ENCODE peak calls at places on chromosomes 2 and 18, in six cellular contexts. G is gastrocnemius medialis, N is spleen, I is Peyer's patch, P is IMR-90, S is H1. H is an unnamed sample.
A peak's percentile ranks its signal among the peaks of the same experiment; 100 is the strongest.

GRCh38 chr2:12484536-12485115 is 232.1 kb upstream of the TRIB2 start:
- DNase-seq in G (no peak), N (no peak), I (no peak), P (peak; percentile 57), S (no peak), H (no peak)

GRCh38 chr2:43161650-43162542 is 64.5 kb downstream of the ZFP36L2 start:
- DNase-seq in G (no peak), N (no peak), I (peak; percentile 90), P (no peak), S (no peak), H (no peak)

GRCh38 chr18:35789543-35789942 is 182.9 kb upstream of the RMP24 start:
- DNase-seq in G (no peak), N (no peak), I (no peak), P (no peak), S (no peak), H (no peak)

GRCh38 chr2:216082388-216082733 is 642 bp downstream of the TMEM169 start:
- DNase-seq in G (no peak), N (no peak), I (no peak), P (no peak), S (no peak), H (no peak)

GRCh38 chr2:10301946-10302478 is 692 bp upstream of the HPCAL1 start:
- DNase-seq in G (no peak), N (no peak), I (peak; percentile 56), P (no peak), S (no peak), H (peak; percentile 35)

GRCh38 chr2:45954233-45954850 is 302.9 kb downstream of the PRKCE start:
- DNase-seq in G (no peak), N (no peak), I (no peak), P (no peak), S (no peak), H (no peak)

GRCh38 chr2:180991820-180992219 is 11.4 kb downstream of the UBE2E3 start:
- DNase-seq in G (no peak), N (no peak), I (no peak), P (no peak), S (no peak), H (no peak)

GRCh38 chr2:96146151-96146880 is 1.1 kb upstream of the DUSP2 start:
- DNase-seq in G (peak; percentile 36), N (peak; percentile 95), I (peak; percentile 92), P (peak; percentile 16), S (no peak), H (peak; percentile 15)

GRCh38 chr2:174812037-174812436 is 47.8 kb upstream of the CHRNA1 start:
- DNase-seq in G (no peak), N (no peak), I (no peak), P (no peak), S (no peak), H (no peak)

GRCh38 chr2:149466635-149467034 is 120.9 kb downstream of the MMADHC start:
- DNase-seq in G (no peak), N (no peak), I (no peak), P (peak; percentile 4), S (no peak), H (no peak)

GRCh38 chr2:40373093-40373492 is 78.8 kb downstream of the SLC8A1 start:
- DNase-seq in G (no peak), N (no peak), I (no peak), P (no peak), S (no peak), H (no peak)

GRCh38 chr2:173653427-173653795 is 298.7 kb downstream of the CDCA7 start:
- DNase-seq in G (no peak), N (no peak), I (no peak), P (no peak), S (no peak), H (no peak)

GRCh38 chr2:230594286-230594840 is 118.3 kb upstream of the CAB39 start:
- DNase-seq in G (no peak), N (no peak), I (no peak), P (no peak), S (no peak), H (no peak)

GRCh38 chr2:239946570-239947311 is 78.4 kb downstream of the NDUFA10 start:
- DNase-seq in G (peak; percentile 2), N (peak; percentile 59), I (peak; percentile 40), P (no peak), S (no peak), H (peak; percentile 7)

GRCh38 chr18:65592419-65592818 is 158.4 kb upstream of the CDH7 start:
- DNase-seq in G (no peak), N (no peak), I (no peak), P (no peak), S (no peak), H (no peak)

GRCh38 chr18:11887305-11888262 is 20.5 kb downstream of the MPPE1 start:
- DNase-seq in G (no peak), N (no peak), I (peak; percentile 64), P (no peak), S (no peak), H (no peak)

GRCh38 chr2:100752628-100753333 is 67.2 kb upstream of the NPAS2 start:
- DNase-seq in G (no peak), N (no peak), I (no peak), P (peak; percentile 85), S (no peak), H (no peak)

GRCh38 chr2:46645681-46646162 is 166.4 kb downstream of the TMEM247 start:
- DNase-seq in G (peak; percentile 23), N (no peak), I (no peak), P (peak; percentile 93), S (no peak), H (peak; percentile 47)

GRCh38 chr2:32946314-32947075 is at the start of gene LTBP1:
- DNase-seq in G (peak; percentile 54), N (peak; percentile 88), I (peak; percentile 81), P (peak; percentile 76), S (no peak), H (peak; percentile 74)

GRCh38 chr2:202278036-202278760 is 12.6 kb downstream of the NOP58 start:
- DNase-seq in G (no peak), N (no peak), I (no peak), P (peak; percentile 66), S (no peak), H (no peak)

GRCh38 chr18:26635466-26635865 is 87.1 kb upstream of the KCTD1 start:
- DNase-seq in G (no peak), N (no peak), I (no peak), P (no peak), S (no peak), H (no peak)

GRCh38 chr2:112150447-112150846 is 12.3 kb downstream of the FBLN7 start:
- DNase-seq in G (peak; percentile 33), N (no peak), I (peak; percentile 44), P (peak; percentile 95), S (no peak), H (peak; percentile 51)

GRCh38 chr18:69949538-69949936 is 1.9 kb upstream of the CD226 start:
- DNase-seq in G (no peak), N (no peak), I (no peak), P (no peak), S (no peak), H (no peak)
- H3K4me1 ChIP-seq in G (no peaks in the 10 kb centered on the region), N (peaks cover 40% of the 10 kb centered on the region), I (no peaks in the 10 kb centered on the region), P (peaks cover 8% of the 10 kb centered on the region), S (no peaks in the 10 kb centered on the region), H (no peaks in the 10 kb centered on the region)

DNA sequence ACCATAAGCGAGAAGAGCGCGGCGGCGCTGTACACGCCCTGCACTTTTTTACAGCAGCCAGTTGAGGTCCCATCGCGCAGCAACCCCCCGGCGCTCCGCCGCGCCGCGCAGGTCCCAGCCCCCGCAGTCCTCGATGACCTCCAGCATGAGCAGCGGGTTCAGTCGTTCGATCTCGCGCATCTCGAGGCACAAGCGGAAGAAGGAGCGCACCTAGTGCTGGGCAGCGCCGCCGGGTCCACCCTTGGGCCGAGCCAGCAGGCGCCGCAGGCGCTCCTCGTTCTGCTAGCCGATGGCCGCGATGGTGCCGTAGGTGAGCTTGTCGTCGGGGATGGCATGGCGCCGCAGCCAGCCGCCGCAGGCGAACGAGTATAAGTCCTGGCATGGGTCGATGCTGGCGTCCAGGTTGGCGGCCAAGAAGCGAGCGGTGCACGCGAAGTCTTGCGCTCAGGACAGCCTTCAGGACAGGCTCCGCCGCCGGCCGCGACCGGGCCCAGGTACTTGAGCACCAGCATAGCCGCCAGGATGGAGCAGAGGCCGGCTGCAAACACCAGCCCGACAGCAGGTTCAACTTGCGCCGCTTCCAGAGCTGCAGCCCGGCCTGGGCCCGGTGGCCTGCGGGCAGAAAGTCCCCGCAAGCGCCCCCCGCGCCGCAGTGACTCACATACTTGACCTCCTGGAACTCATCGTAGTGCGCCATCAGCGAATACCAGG is 8.3 kb downstream of the ALPP start:
- DNase-seq in G (no peak), N (no peak), I (no peak), P (no peak), S (no peak), H (no peak)
- TF ChIP-seq POLR2A in G (no peak), N (no peak), I (no peak), P (no peak), S (peak; percentile 4), H (no peak)

GRCh38 chr2:219252084-219252483 is 959 bp upstream of the TUBA4B start:
- DNase-seq in G (peak; percentile 65), N (no peak), I (peak; percentile 69), P (no peak), S (no peak), H (no peak)
- H3K4me1 ChIP-seq in G (peaks cover 46% of the 10 kb centered on the region), N (peaks cover 71% of the 10 kb centered on the region), I (peaks cover 7% of the 10 kb centered on the region), P (peaks cover 40% of the 10 kb centered on the region), S (peaks cover 8% of the 10 kb centered on the region), H (peaks cover 8% of the 10 kb centered on the region)

DNA sequence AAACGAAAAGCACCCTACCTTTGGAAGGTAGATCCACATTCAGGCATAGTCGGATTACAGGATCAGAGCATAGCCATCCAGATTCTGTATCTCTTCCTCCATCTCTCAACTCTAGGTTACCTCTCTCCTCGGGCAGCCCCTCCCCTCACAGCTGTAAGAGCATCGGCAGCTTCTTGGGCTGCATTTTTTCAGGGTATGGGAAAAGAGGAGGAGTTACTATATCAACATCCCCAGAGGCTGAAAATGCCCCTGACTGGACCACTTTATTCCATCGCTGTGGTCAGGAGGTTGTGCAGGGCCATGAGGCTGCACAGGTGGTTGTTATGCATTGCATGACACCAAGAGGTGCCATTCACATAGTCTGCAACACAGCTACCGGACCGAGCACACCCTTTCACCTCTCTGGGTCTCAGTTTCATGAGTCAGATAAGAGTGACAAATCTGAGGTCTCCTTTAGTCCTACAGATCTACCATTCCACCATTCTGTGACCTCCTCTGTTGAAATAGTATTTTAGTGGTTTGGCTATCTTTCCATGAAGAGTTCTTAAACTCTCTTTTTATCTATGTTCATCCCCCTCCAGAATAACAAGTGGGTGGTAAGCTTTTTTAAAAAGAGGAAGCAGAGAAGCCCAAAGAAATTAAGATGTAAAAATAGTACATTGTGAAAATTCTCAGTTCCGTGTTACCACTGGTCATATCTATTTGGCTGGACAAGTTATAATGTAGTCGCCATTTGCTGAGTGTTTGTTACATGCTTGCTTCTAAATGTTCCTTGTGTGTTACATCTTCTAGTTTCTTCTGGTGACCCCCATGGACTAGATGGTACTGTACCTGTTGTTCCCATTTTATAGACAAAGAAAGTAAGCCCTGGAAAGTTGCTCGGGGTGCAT is 56.6 kb upstream of the SLC1A4 start:
- DNase-seq in G (no peak), N (no peak), I (no peak), P (no peak), S (no peak), H (no peak)
- TF ChIP-seq POLR2A in G (no peak), N (no peak), I (no peak), P (no peak), S (no peak), H (no peak)

DNA sequence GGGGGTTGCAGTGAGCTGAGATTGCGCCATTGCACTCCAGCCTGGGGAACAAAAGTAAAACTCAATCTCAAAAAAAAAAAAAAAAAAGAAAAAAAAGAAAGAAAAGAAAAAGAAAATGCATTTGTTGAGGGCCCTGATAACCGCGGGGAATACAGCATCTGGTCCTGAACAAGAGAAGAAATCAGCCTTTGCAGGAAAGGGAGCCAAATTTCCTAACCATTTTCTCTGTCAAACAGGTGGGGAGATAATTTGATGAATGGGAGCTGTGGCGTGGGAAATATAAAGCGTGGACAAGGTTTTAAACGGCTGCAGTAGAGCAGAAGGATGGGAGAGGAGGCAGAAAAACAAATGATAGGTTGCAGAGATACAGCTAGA is 864 bp downstream of the E2F6 start:
- DNase-seq in G (no peak), N (no peak), I (no peak), P (no peak), S (no peak), H (no peak)
- H3K4me1 ChIP-seq in G (peaks cover 58% of the 10 kb centered on the region), N (peaks cover 40% of the 10 kb centered on the region), I (no peaks in the 10 kb centered on the region), P (peaks cover 7% of the 10 kb centered on the region), S (no peaks in the 10 kb centered on the region), H (peaks cover 7% of the 10 kb centered on the region)